ENCODE peak calls at places on chromosomes 7 and 10, in six cellular contexts. E, G, S, L, W and R are unnamed samples.

GRCh38 chr10:44314802-44315460 is 70.0 kb downstream of the CXCL12 start:
- DNase-seq in E (no peak), G (no peak), S (no peak), L (no peak), W (no peak), R (no peak)

GRCh38 chr10:67256984-67257383 is 331.1 kb downstream of the LRRTM3 start:
- DNase-seq in E (no peak), G (no peak), S (no peak), L (no peak), W (no peak), R (no peak)

GRCh38 chr7:7272294-7272693 is 90.0 kb downstream of the C1GALT1 start:
- DNase-seq in E (no peak), G (no peak), S (no peak), L (no peak), W (no peak), R (no peak)

GRCh38 chr10:76382381-76382851 is 951.0 kb downstream of the LRMDA start:
- DNase-seq in E (no peak), G (no peak), S (no peak), L (no peak), W (no peak), R (no peak)

GRCh38 chr10:28913850-28914249 is 236.5 kb downstream of the BAMBI start:
- DNase-seq in E (no peak), G (no peak), S (no peak), L (peak; percentile 42), W (no peak), R (no peak)

GRCh38 chr7:105487559-105488218 is 34.4 kb downstream of the PUS7 start:
- DNase-seq in E (no peak), G (no peak), S (peak; percentile 61), L (peak; percentile 62), W (no peak), R (no peak)

GRCh38 chr7:131554880-131555516 is 1.4 kb downstream of the PODXL start:
- DNase-seq in E (no peak), G (no peak), S (no peak), L (no peak), W (no peak), R (no peak)

GRCh38 chr10:65950075-65950474 is 975.8 kb upstream of the LRRTM3 start:
- DNase-seq in E (no peak), G (no peak), S (no peak), L (no peak), W (no peak), R (no peak)

GRCh38 chr7:66283003-66283920 is 78.1 kb downstream of the TPST1 start:
- DNase-seq in E (no peak), G (peak; percentile 26), S (no peak), L (no peak), W (no peak), R (no peak)

GRCh38 chr10:124091646-124092269 is 1.6 kb downstream of the CHST15 start:
- DNase-seq in E (no peak), G (no peak), S (peak; percentile 73), L (no peak), W (no peak), R (no peak)

GRCh38 chr7:46257766-46258448 is 336.8 kb upstream of the IGFBP3 start:
- DNase-seq in E (no peak), G (peak; percentile 15), S (no peak), L (no peak), W (no peak), R (no peak)

GRCh38 chr7:7970113-7970619 is 1.6 kb downstream of the GLCCI1 start:
- DNase-seq in E (no peak), G (no peak), S (peak; percentile 55), L (no peak), W (no peak), R (no peak)

GRCh38 chr7:149838224-149838991 is at the start of gene ZNF862:
- DNase-seq in E (peak; percentile 90), G (peak; percentile 97), S (peak; percentile 100), L (peak; percentile 95), W (peak; percentile 96), R (peak; percentile 98)

GRCh38 chr10:63700209-63700934 is 179.2 kb downstream of the REEP3 start:
- DNase-seq in E (no peak), G (peak; percentile 85), S (no peak), L (no peak), W (no peak), R (no peak)

GRCh38 chr7:117134885-117135552 is 181.7 kb downstream of the ST7 start:
- DNase-seq in E (no peak), G (no peak), S (no peak), L (no peak), W (no peak), R (no peak)

GRCh38 chr7:47351233-47352154 is 230.4 kb downstream of the TNS3 start:
- DNase-seq in E (no peak), G (no peak), S (no peak), L (no peak), W (no peak), R (no peak)

GRCh38 chr7:41046221-41046761 is 656.6 kb downstream of the INHBA start:
- DNase-seq in E (no peak), G (no peak), S (no peak), L (no peak), W (no peak), R (no peak)

GRCh38 chr7:112137141-112138101 is 68.8 kb downstream of the DOCK4 start:
- DNase-seq in E (no peak), G (no peak), S (no peak), L (no peak), W (no peak), R (no peak)

GRCh38 chr7:75650671-75651070 is 88.1 kb downstream of the HIP1 start:
- DNase-seq in E (no peak), G (no peak), S (peak; percentile 57), L (no peak), W (no peak), R (no peak)

GRCh38 chr7:126302639-126303038 is 950.1 kb downstream of the GRM8 start:
- DNase-seq in E (no peak), G (no peak), S (no peak), L (no peak), W (no peak), R (no peak)

GRCh38 chr7:2530076-2530967 is 10.7 kb downstream of the LFNG start:
- DNase-seq in E (peak; percentile 39), G (no peak), S (no peak), L (no peak), W (no peak), R (no peak)

GRCh38 chr10:99593312-99593711 is 26.9 kb downstream of the SLC25A28 start:
- DNase-seq in E (no peak), G (no peak), S (no peak), L (peak; percentile 47), W (no peak), R (no peak)

GRCh38 chr7:156676263-156676662 is 35.7 kb downstream of the RNF32 start:
- DNase-seq in E (no peak), G (no peak), S (no peak), L (no peak), W (no peak), R (no peak)
- H3K36me3 ChIP-seq in E (no peaks in the 10 kb centered on the region), G (peaks cover 6% of the 10 kb centered on the region), S (peaks cover 82% of the 10 kb centered on the region), L (peaks cover 31% of the 10 kb centered on the region), W (peaks cover 16% of the 10 kb centered on the region), R (peaks cover 41% of the 10 kb centered on the region)

GRCh38 chr7:137987011-137987334 is 14.9 kb downstream of the CREB3L2 start:
- DNase-seq in E (no peak), G (no peak), S (no peak), L (no peak), W (no peak), R (no peak)
- H3K4me3 ChIP-seq in E (peak overlapping the region; percentile 4), G (no peak overlapping the region), S (no peak overlapping the region), L (peak overlapping the region; percentile 36), W (no peak overlapping the region), R (no peak overlapping the region)

DNA sequence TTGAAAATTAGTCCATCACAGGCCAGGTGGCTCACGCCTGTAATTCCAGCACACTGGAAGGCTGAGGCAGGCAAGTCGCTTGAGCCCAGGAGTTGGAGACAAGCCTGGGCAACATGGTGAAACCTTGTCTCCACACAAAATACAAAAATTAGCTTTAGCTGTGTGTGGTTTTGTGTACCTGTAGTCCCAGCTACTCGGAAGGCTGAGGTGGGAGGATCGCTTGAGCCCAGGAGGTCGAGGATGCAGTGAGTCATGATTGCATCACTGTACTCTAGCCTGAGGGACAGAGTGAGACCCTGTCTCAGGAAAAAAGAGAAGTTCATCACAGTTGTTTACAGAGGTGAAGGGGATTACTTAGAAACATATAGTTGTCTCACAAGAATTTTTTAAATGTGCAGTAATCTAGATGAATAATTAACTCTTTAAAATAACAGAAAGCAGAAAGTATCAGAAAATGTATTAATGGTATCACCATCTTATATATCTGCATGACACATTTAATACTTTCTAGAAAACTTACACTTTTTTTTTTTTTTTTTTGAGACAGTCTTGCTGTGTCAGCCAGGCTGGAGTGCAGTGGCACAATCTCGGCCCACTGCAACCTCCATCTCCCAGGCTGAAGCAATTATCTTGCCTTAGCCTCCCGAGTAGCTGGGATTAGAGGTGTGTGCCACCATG is 8.9 kb downstream of the LCOR start:
- DNase-seq in E (no peak), G (peak; percentile 52), S (no peak), L (peak; percentile 73), W (no peak), R (no peak)
- TF ChIP-seq YY1 in E (no peak), G (no peak), S (no peak), L (no peak), W (no peak), R (no peak)

GRCh38 chr7:92116949-92117348 is 17.3 kb downstream of the CYP51A1 start:
- DNase-seq in E (no peak), G (no peak), S (no peak), L (no peak), W (no peak), R (no peak)
- H3K36me3 ChIP-seq in E (peaks cover 2% of the 10 kb centered on the region), G (peaks cover 18% of the 10 kb centered on the region), S (peaks cover 45% of the 10 kb centered on the region), L (peaks cover 67% of the 10 kb centered on the region), W (peaks cover 17% of the 10 kb centered on the region), R (peaks cover 42% of the 10 kb centered on the region)

DNA sequence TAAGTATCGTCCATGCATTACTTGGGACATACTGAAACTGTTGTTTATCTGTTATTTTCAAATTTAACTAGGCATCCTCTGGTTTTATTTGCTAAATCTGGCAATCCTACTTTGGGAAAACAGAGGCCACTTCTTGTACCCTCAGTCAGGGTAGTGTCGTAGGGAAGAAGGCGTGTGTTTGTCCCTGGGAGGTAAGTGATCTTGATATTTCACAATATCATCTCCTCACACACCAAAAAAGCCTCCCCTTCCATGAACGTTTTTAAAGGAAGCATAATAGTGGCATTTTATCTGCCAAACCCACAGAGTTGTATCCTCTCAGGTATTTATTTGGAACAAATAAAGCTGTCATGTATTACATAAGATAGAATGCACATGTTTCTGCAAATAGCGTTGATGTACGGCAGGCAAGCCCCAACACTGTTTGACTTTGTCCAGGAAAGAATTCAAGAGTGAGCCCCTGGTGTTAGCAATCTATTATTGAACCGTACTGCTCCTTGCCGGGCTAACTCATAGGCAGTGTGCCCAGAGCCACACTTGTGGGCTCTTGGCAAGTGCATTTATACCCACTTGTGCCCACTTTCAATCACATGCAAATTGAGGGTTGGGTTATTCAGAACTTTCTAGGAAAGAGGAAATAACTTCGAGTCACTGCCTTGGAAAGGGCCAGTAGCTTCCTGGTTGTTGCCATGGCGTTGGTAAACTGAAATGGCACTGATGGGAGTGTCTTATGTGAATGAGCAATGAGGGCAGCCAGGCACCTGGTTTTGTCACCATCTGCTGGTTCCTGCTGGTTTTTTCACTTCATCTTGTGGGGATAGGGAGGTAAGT is 266.0 kb downstream of the USP6NL start:
- DNase-seq in E (peak; percentile 27), G (peak; percentile 61), S (no peak), L (peak; percentile 4), W (peak; percentile 51), R (no peak)
- H3K4me3 ChIP-seq in E (no peak overlapping the region), G (no peak overlapping the region), S (no peak overlapping the region), L (no peak overlapping the region), W (no peak overlapping the region), R (no peak overlapping the region)